ENCODE peak calls at places on chromosomes 13 and 19, in eight cellular contexts. D is uterus, J is upper lobe of left lung, G is brain microvascular endothelial cell, A is PC-3, O is testis, I is heart left ventricle, U is psoas muscle. Q is an unnamed sample.

GRCh38 chr13:40961224-40961623 is 57.9 kb downstream of the ELF1 start:
- DNase-seq in D (no peak), J (no peak), G (no peak), A (no peak), O (no peak), I (no peak), U (no peak), Q (no peak)

GRCh38 chr13:23847545-23847944 is 41.7 kb downstream of the MIPEP start:
- DNase-seq in D (no peak), J (no peak), G (no peak), A (no peak), O (no peak), I (no peak), U (no peak), Q (no peak)

GRCh38 chr19:21698215-21698614 is 69.2 kb downstream of the ZNF100 start:
- DNase-seq in D (no peak), J (no peak), G (no peak), A (peak), O (no peak), I (no peak), U (no peak), Q (peak)

GRCh38 chr13:114311908-114312307 is 2.4 kb upstream of the CHAMP1 start:
- DNase-seq in D (no peak), J (no peak), G (no peak), A (no peak), O (no peak), I (no peak), U (no peak), Q (no peak)

GRCh38 chr19:38705197-38706019 is 38.9 kb downstream of the CAPN12 start:
- DNase-seq in D (no peak), J (no peak), G (no peak), A (no peak), O (no peak), I (no peak), U (no peak), Q (no peak)

GRCh38 chr19:50724522-50725217 is 1.5 kb downstream of the CLEC11A start:
- DNase-seq in D (peak), J (peak), G (peak), A (peak), O (peak), I (peak), U (peak), Q (peak)

GRCh38 chr19:50899549-50899948 is 11.6 kb downstream of the KLK4 start:
- DNase-seq in D (no peak), J (no peak), G (no peak), A (no peak), O (no peak), I (no peak), U (no peak), Q (no peak)

GRCh38 chr13:72198967-72199601 is 332.1 kb upstream of the DACH1 start:
- DNase-seq in D (no peak), J (no peak), G (no peak), A (no peak), O (no peak), I (no peak), U (no peak), Q (peak)

GRCh38 chr13:27952931-27953670 is 16.0 kb downstream of the CDX2 start:
- DNase-seq in D (no peak), J (no peak), G (no peak), A (no peak), O (peak), I (no peak), U (no peak), Q (no peak)

GRCh38 chr13:98910501-98910951 is 67.3 kb downstream of the DOCK9 start:
- DNase-seq in D (no peak), J (no peak), G (peak), A (peak), O (no peak), I (peak), U (no peak), Q (peak)

GRCh38 chr13:43058318-43058674 is 34.9 kb downstream of the DNAJC15 start:
- DNase-seq in D (no peak), J (no peak), G (peak), A (peak), O (no peak), I (peak), U (no peak), Q (peak)

GRCh38 chr13:39876258-39876657 is 220.8 kb downstream of the COG6 start:
- DNase-seq in D (no peak), J (no peak), G (peak), A (peak), O (no peak), I (no peak), U (no peak), Q (peak)

DNA sequence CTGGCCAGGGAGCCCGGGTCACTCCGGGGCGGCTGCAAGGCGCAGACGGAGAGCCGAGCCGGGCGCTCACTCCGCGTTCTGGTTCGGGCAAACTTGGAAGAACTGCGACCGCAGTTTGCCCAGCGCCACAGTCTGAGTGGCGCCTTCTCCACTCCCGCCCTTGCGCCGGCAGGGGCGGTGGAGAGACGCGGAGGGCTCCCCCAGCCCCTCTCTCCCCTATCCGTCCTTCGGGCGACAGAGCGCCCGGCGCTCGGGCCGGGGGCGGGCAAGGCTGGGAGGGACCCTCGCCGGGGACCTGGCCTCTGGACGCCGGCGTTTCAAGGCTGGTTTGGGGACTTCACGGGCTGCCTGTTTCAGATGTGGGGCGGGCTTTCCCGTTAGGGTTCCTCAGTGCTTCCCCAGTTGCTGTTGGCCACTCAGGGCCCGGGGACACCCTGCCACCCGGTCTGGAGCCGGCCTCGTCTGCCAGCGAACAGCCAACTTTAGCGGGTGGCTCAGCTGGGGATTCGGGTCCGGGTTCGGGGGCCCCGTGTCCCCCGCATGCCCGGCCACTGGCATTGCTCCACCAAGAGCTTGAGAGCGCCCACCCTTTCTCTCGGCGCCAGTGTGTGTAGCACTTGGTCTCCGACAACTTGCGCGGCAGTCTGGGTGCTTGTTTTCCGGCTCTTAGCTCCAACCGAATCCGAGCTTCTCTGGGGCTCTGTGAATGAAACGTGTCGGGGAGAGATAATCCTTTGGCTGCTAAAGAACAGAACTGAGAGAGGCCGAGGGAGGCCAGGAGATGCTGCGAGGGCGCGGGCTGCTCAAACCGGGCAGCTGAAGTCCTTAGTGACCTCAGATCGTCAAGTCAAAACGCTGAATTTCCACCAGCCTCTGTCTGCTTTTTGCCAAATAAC is 1.5 kb downstream of the GPC6 start:
- DNase-seq in D (peak), J (no peak), G (peak), A (peak), O (peak), I (peak), U (peak), Q (peak)
- TF ChIP-seq CTCF in D (peak), J (no peak), G (peak), A (peak), O (no peak), I (peak), U (peak), Q (peak)

GRCh38 chr19:58181902-58182576 is 822 bp upstream of the ZNF274 start:
- DNase-seq in D (no peak), J (peak), G (peak), A (peak), O (peak), I (peak), U (peak), Q (no peak)

GRCh38 chr19:58182989-58183821 is at the start of gene ZNF274:
- DNase-seq in D (peak), J (peak), G (peak), A (peak), O (peak), I (peak), U (peak), Q (peak)

GRCh38 chr19:58183822-58184215 is 958 bp downstream of the ZNF274 start:
- DNase-seq in D (no peak), J (no peak), G (no peak), A (no peak), O (no peak), I (no peak), U (no peak), Q (no peak)

DNA sequence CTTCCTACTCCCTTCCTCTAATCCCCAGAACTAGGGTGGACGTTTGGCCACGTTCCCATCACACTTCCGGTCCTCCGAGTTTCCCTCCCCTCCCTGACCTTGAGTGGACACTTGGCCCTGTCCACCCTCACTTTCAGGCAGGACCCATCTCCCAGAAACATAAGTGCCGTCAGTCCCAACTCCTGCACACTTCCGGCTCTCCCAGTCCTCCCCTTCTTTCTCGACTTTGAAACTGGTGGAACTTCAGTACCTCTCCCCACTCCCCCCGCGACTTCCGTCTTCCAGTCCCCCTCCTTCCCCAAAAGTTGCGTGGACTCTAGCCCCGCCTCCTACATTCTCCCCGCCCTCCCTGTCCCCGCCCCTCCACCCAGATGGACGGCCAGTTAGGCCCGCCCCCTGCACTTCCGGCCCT is 278 bp upstream of the ZNF274 start:
- DNase-seq in D (no peak), J (peak), G (peak), A (no peak), O (no peak), I (peak), U (no peak), Q (no peak)
- H3K4me3 ChIP-seq in D (peak), J (peak), G (peak), A (peak), O (peak), I (peak), U (peak), Q (peak)

GRCh38 chr19:5288347-5288739 is 52.3 kb downstream of the PTPRS start:
- DNase-seq in D (no peak), J (no peak), G (no peak), A (no peak), O (no peak), I (no peak), U (peak), Q (no peak)

GRCh38 chr19:5287066-5287465 is 53.5 kb downstream of the PTPRS start:
- DNase-seq in D (no peak), J (no peak), G (no peak), A (peak), O (no peak), I (no peak), U (no peak), Q (no peak)

GRCh38 chr19:5290336-5291262 is 50.0 kb downstream of the PTPRS start:
- DNase-seq in D (no peak), J (no peak), G (no peak), A (no peak), O (no peak), I (no peak), U (no peak), Q (no peak)

GRCh38 chr19:5291588-5292193 is 48.9 kb downstream of the PTPRS start:
- DNase-seq in D (no peak), J (no peak), G (no peak), A (no peak), O (no peak), I (no peak), U (peak), Q (no peak)

DNA sequence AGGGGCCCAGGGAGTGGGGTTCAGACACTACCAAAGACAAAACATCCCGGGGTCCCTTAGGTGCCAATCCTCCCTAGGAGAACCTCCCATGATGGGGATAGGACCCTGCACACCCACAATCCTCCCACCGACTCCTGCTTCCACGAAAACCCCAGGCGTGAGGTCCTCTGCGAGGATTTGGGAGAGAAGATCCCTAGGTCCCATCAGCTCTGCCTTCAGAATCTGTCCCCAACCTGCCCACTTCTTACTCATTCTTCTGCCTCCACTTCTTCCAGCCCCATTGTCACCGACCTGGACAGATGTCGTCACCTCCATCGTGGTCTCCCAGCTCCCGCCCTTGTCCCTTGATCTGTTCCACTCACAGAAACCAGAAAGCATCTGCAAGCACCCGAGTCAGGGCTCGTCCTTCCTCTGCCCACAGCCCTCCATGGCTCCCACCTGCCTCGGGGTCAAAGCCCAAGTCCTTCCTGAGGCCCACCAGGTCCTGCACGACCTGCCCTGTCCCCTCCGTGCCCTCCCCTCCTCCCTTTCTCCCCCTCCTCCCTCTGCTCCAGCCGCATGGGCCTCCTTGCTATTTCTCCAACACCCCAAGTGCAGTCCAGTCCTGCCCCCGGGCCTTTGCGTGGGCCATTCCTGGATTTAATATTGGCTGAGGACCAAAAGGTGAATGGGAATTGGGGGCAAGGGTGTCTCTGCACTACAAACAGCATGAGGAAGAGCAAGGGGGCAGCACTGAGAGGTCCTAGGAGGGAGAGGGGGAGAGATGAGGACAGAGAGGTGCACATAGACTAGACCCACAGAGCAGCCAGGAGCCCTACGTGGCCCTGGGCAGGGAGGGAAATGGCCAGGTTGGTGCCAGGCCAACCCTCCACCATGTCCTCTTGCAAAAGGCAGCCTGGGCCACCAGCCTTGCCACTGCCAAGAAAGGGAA is 51.3 kb downstream of the PTPRS start:
- DNase-seq in D (no peak), J (no peak), G (no peak), A (no peak), O (no peak), I (no peak), U (no peak), Q (no peak)
- TF ChIP-seq CTCF in D (no peak), J (no peak), G (peak), A (no peak), O (no peak), I (no peak), U (no peak), Q (peak)

DNA sequence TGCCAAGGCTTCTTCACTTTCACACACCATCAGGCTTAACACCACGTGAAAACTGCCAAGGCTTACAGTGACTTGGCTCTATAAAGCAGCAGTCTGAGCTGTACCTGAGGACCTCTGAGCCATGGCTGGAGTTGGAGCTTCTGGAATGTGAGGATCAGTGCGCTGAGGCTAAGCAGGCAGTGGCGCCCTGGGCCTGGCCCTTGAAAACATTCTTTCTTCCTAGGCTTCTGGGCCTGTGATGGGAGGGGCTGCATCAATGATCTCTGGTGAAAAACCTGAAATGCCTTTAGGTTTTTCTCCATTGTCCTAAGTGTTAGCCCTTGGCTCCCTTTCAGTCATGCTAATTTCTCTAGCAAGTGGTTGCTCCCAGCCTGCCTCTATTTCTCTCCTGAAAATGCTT is 192.5 kb upstream of the PCDH20 start:
- DNase-seq in D (no peak), J (no peak), G (no peak), A (no peak), O (no peak), I (no peak), U (no peak), Q (no peak)
- H3K4me3 ChIP-seq in D (no peak), J (no peak), G (no peak), A (no peak), O (no peak), I (no peak), U (no peak), Q (no peak)